ENCODE peak calls at places on chromosomes 13 and 19, in five cellular contexts. S is stimulated activated CD8-positive, alpha-beta memory T cell treated with anti-CD3 and anti-CD28 coated beads, Interleukin-7, amount 100 ng/mL, for 24 hours; E is natural killer cell treated with Interleukin-12 subunit alpha and Interleukin-12 subunit beta and Interleukin-15 and Interleukin-18, amount 100 ng/mL, for 72 hours; F is cardiac fibroblast; J is HTR-8/SVneo. V is an unnamed sample.

GRCh38 chr19:48794291-48794690 is 16.5 kb downstream of the BCAT2 start:
- DNase-seq in S (no peak), E (no peak), F (no peak), J (no peak), V (no peak)

GRCh38 chr13:113110048-113110851 is 4.7 kb downstream of the F7 start:
- DNase-seq in S (no peak), E (peak), F (no peak), J (no peak), V (peak)

GRCh38 chr13:95503662-95504061 is 48.9 kb upstream of the CLDN10 start:
- DNase-seq in S (no peak), E (no peak), F (no peak), J (no peak), V (no peak)

GRCh38 chr19:47573076-47574026 is at the start of gene ZNF541:
- DNase-seq in S (peak), E (peak), F (peak), J (no peak), V (peak)

GRCh38 chr13:30346159-30346788 is 38.9 kb upstream of the KATNAL1 start:
- DNase-seq in S (peak), E (no peak), F (no peak), J (no peak), V (no peak)

GRCh38 chr13:41917641-41918040 is 43.3 kb downstream of the VWA8 start:
- DNase-seq in S (no peak), E (no peak), F (peak), J (no peak), V (no peak)

GRCh38 chr13:73215807-73216206 is 157.0 kb downstream of the KLF5 start:
- DNase-seq in S (no peak), E (no peak), F (no peak), J (no peak), V (no peak)

GRCh38 chr13:45928843-45929242 is 77.3 kb upstream of the SIAH3 start:
- DNase-seq in S (no peak), E (no peak), F (peak), J (no peak), V (no peak)

GRCh38 chr13:40503966-40504591 is 162.4 kb downstream of the FOXO1 start:
- DNase-seq in S (no peak), E (no peak), F (peak), J (peak), V (peak)

GRCh38 chr19:55117063-55117635 is 288 bp downstream of the PPP1R12C start:
- DNase-seq in S (no peak), E (no peak), F (no peak), J (no peak), V (peak)

GRCh38 chr13:110445722-110446569 is 115.6 kb downstream of the RAB20 start:
- DNase-seq in S (no peak), E (no peak), F (no peak), J (no peak), V (no peak)

GRCh38 chr13:27194895-27195764 is 23.5 kb upstream of the USP12 start:
- DNase-seq in S (no peak), E (no peak), F (peak), J (peak), V (no peak)

GRCh38 chr19:43777163-43777700 is 3.5 kb downstream of the KCNN4 start:
- DNase-seq in S (no peak), E (no peak), F (peak), J (peak), V (no peak)

GRCh38 chr13:75908137-75908536 is 272.0 kb downstream of the LMO7 start:
- DNase-seq in S (no peak), E (no peak), F (peak), J (no peak), V (no peak)

GRCh38 chr13:80973721-80974120 is 632.8 kb upstream of the SPRY2 start:
- DNase-seq in S (no peak), E (no peak), F (no peak), J (no peak), V (no peak)

GRCh38 chr13:98242403-98242802 is 65.3 kb upstream of the RNF113B start:
- DNase-seq in S (no peak), E (no peak), F (no peak), J (no peak), V (no peak)

GRCh38 chr19:7931221-7932061 is 5.5 kb upstream of the CTXN1 start:
- DNase-seq in S (no peak), E (no peak), F (no peak), J (no peak), V (peak)

GRCh38 chr13:80341771-80342271 is 895 bp upstream of the SPRY2 start:
- DNase-seq in S (no peak), E (no peak), F (peak), J (no peak), V (no peak)

GRCh38 chr13:51959773-51960172 is 51.5 kb downstream of the ATP7B start:
- DNase-seq in S (no peak), E (no peak), F (no peak), J (no peak), V (no peak)

GRCh38 chr13:114047358-114047881 is 73.5 kb upstream of the C13orf46 start:
- DNase-seq in S (no peak), E (no peak), F (no peak), J (no peak), V (peak)

V was measured in pancreas.